ENCODE peak calls at places on chromosome 17, in ten cellular contexts. One of them, this sample, is unnamed.
A peak's percentile ranks its signal among the peaks of the same experiment; 100 is the strongest.

GRCh38 chr17:40490289-40490853 is 11.1 kb downstream of the TNS4 start:
- DNase-seq in GM19239: no peak
- DNase-seq in colonic mucosa: peak; percentile 74
- DNase-seq in NCI-H524: peak; percentile 86
- DNase-seq in HT-29: no peak
- DNase-seq in aorta: no peak
- DNase-seq in fibroblast of pulmonary artery: peak; percentile 78
- DNase-seq in activated CD4-positive, alpha-beta memory T cell treated with anti-CD3 and anti-CD28 coated beads for 36 hours: peak; percentile 59
- DNase-seq in H54: no peak
- DNase-seq in activated effector memory CD4-positive, alpha-beta T cell treated with anti-CD3 and anti-CD28 coated beads, Interleukin-2, amount 50 U/mL, for 16 hours: no peak
- DNase-seq in this sample: no peak

GRCh38 chr17:20073056-20073979 is 64.2 kb downstream of the SPECC1 start:
- DNase-seq in activated CD4-positive, alpha-beta memory T cell treated with anti-CD3 and anti-CD28 coated beads for 36 hours: peak; percentile 57
- DNase-seq in activated effector memory CD4-positive, alpha-beta T cell treated with anti-CD3 and anti-CD28 coated beads, Interleukin-2, amount 50 U/mL, for 16 hours: peak; percentile 69
- DNase-seq in H54: peak; percentile 51
- DNase-seq in HT-29: no peak
- DNase-seq in GM19239: no peak
- DNase-seq in NCI-H524: no peak
- DNase-seq in fibroblast of pulmonary artery: peak; percentile 46
- DNase-seq in colonic mucosa: peak; percentile 36
- DNase-seq in aorta: peak; percentile 85
- DNase-seq in this sample: no peak

GRCh38 chr17:43616865-43617264 is 44.9 kb downstream of the MEOX1 start:
- DNase-seq in activated CD4-positive, alpha-beta memory T cell treated with anti-CD3 and anti-CD28 coated beads for 36 hours: no peak
- DNase-seq in NCI-H524: no peak
- DNase-seq in activated effector memory CD4-positive, alpha-beta T cell treated with anti-CD3 and anti-CD28 coated beads, Interleukin-2, amount 50 U/mL, for 16 hours: no peak
- DNase-seq in aorta: no peak
- DNase-seq in colonic mucosa: peak; percentile 20
- DNase-seq in fibroblast of pulmonary artery: no peak
- DNase-seq in GM19239: no peak
- DNase-seq in HT-29: no peak
- DNase-seq in H54: no peak
- DNase-seq in this sample: no peak

GRCh38 chr17:79952915-79953314 is 82.8 kb downstream of the TBC1D16 start:
- DNase-seq in activated CD4-positive, alpha-beta memory T cell treated with anti-CD3 and anti-CD28 coated beads for 36 hours: no peak
- DNase-seq in colonic mucosa: no peak
- DNase-seq in fibroblast of pulmonary artery: no peak
- DNase-seq in activated effector memory CD4-positive, alpha-beta T cell treated with anti-CD3 and anti-CD28 coated beads, Interleukin-2, amount 50 U/mL, for 16 hours: peak; percentile 19
- DNase-seq in GM19239: no peak
- DNase-seq in aorta: peak; percentile 46
- DNase-seq in NCI-H524: no peak
- DNase-seq in HT-29: no peak
- DNase-seq in H54: no peak
- DNase-seq in this sample: no peak

GRCh38 chr17:60167095-60167741 is 17.4 kb downstream of the CA4 start:
- DNase-seq in NCI-H524: no peak
- DNase-seq in colonic mucosa: peak; percentile 51
- DNase-seq in activated CD4-positive, alpha-beta memory T cell treated with anti-CD3 and anti-CD28 coated beads for 36 hours: no peak
- DNase-seq in HT-29: no peak
- DNase-seq in GM19239: no peak
- DNase-seq in fibroblast of pulmonary artery: no peak
- DNase-seq in aorta: no peak
- DNase-seq in H54: no peak
- DNase-seq in activated effector memory CD4-positive, alpha-beta T cell treated with anti-CD3 and anti-CD28 coated beads, Interleukin-2, amount 50 U/mL, for 16 hours: no peak
- DNase-seq in this sample: no peak

GRCh38 chr17:18246109-18246725 is 12.3 kb downstream of the FLII start:
- DNase-seq in fibroblast of pulmonary artery: no peak
- DNase-seq in colonic mucosa: no peak
- DNase-seq in activated effector memory CD4-positive, alpha-beta T cell treated with anti-CD3 and anti-CD28 coated beads, Interleukin-2, amount 50 U/mL, for 16 hours: no peak
- DNase-seq in NCI-H524: no peak
- DNase-seq in H54: no peak
- DNase-seq in HT-29: no peak
- DNase-seq in activated CD4-positive, alpha-beta memory T cell treated with anti-CD3 and anti-CD28 coated beads for 36 hours: no peak
- DNase-seq in GM19239: no peak
- DNase-seq in aorta: no peak
- DNase-seq in this sample: no peak

GRCh38 chr17:77327566-77328463 is 187.0 kb downstream of the SEC14L1 start:
- DNase-seq in colonic mucosa: peak; percentile 61
- DNase-seq in activated effector memory CD4-positive, alpha-beta T cell treated with anti-CD3 and anti-CD28 coated beads, Interleukin-2, amount 50 U/mL, for 16 hours: peak; percentile 54
- DNase-seq in HT-29: no peak
- DNase-seq in H54: no peak
- DNase-seq in NCI-H524: no peak
- DNase-seq in activated CD4-positive, alpha-beta memory T cell treated with anti-CD3 and anti-CD28 coated beads for 36 hours: peak; percentile 4
- DNase-seq in aorta: no peak
- DNase-seq in GM19239: no peak
- DNase-seq in fibroblast of pulmonary artery: no peak
- DNase-seq in this sample: no peak

GRCh38 chr17:2436516-2436915 is 35.7 kb upstream of the MNT start:
- DNase-seq in fibroblast of pulmonary artery: no peak
- DNase-seq in activated effector memory CD4-positive, alpha-beta T cell treated with anti-CD3 and anti-CD28 coated beads, Interleukin-2, amount 50 U/mL, for 16 hours: no peak
- DNase-seq in NCI-H524: no peak
- DNase-seq in HT-29: no peak
- DNase-seq in colonic mucosa: no peak
- DNase-seq in GM19239: no peak
- DNase-seq in H54: no peak
- DNase-seq in aorta: no peak
- DNase-seq in activated CD4-positive, alpha-beta memory T cell treated with anti-CD3 and anti-CD28 coated beads for 36 hours: no peak
- DNase-seq in this sample: no peak

GRCh38 chr17:68431661-68432071 is 25.6 kb downstream of the WIPI1 start:
- DNase-seq in HT-29: peak; percentile 48
- DNase-seq in activated CD4-positive, alpha-beta memory T cell treated with anti-CD3 and anti-CD28 coated beads for 36 hours: peak; percentile 61
- DNase-seq in fibroblast of pulmonary artery: peak; percentile 50
- DNase-seq in H54: peak; percentile 23
- DNase-seq in GM19239: no peak
- DNase-seq in activated effector memory CD4-positive, alpha-beta T cell treated with anti-CD3 and anti-CD28 coated beads, Interleukin-2, amount 50 U/mL, for 16 hours: peak; percentile 82
- DNase-seq in colonic mucosa: peak; percentile 15
- DNase-seq in NCI-H524: no peak
- DNase-seq in aorta: no peak
- DNase-seq in this sample: peak; percentile 85

GRCh38 chr17:78343433-78344201 is 16.3 kb downstream of the SOCS3 start:
- DNase-seq in colonic mucosa: peak; percentile 53
- DNase-seq in H54: peak; percentile 36
- DNase-seq in fibroblast of pulmonary artery: no peak
- DNase-seq in NCI-H524: peak; percentile 66
- DNase-seq in activated effector memory CD4-positive, alpha-beta T cell treated with anti-CD3 and anti-CD28 coated beads, Interleukin-2, amount 50 U/mL, for 16 hours: peak; percentile 91
- DNase-seq in activated CD4-positive, alpha-beta memory T cell treated with anti-CD3 and anti-CD28 coated beads for 36 hours: peak; percentile 89
- DNase-seq in aorta: no peak
- DNase-seq in HT-29: peak; percentile 45
- DNase-seq in GM19239: peak; percentile 80
- DNase-seq in this sample: no peak

GRCh38 chr17:17546399-17547185 is 44.9 kb downstream of the PEMT start:
- DNase-seq in fibroblast of pulmonary artery: no peak
- DNase-seq in NCI-H524: no peak
- DNase-seq in H54: no peak
- DNase-seq in activated effector memory CD4-positive, alpha-beta T cell treated with anti-CD3 and anti-CD28 coated beads, Interleukin-2, amount 50 U/mL, for 16 hours: no peak
- DNase-seq in colonic mucosa: no peak
- DNase-seq in aorta: no peak
- DNase-seq in GM19239: no peak
- DNase-seq in activated CD4-positive, alpha-beta memory T cell treated with anti-CD3 and anti-CD28 coated beads for 36 hours: no peak
- DNase-seq in HT-29: no peak
- DNase-seq in this sample: no peak

GRCh38 chr17:56723471-56723870 is 110.2 kb downstream of the C17orf67 start:
- DNase-seq in H54: no peak
- DNase-seq in HT-29: no peak
- DNase-seq in fibroblast of pulmonary artery: no peak
- DNase-seq in aorta: no peak
- DNase-seq in activated effector memory CD4-positive, alpha-beta T cell treated with anti-CD3 and anti-CD28 coated beads, Interleukin-2, amount 50 U/mL, for 16 hours: no peak
- DNase-seq in NCI-H524: no peak
- DNase-seq in activated CD4-positive, alpha-beta memory T cell treated with anti-CD3 and anti-CD28 coated beads for 36 hours: no peak
- DNase-seq in colonic mucosa: no peak
- DNase-seq in GM19239: no peak
- DNase-seq in this sample: no peak

GRCh38 chr17:36705651-36706436 is 104.5 kb downstream of the MRM1 start:
- DNase-seq in fibroblast of pulmonary artery: peak; percentile 49
- DNase-seq in NCI-H524: peak; percentile 50
- DNase-seq in HT-29: peak; percentile 74
- DNase-seq in H54: peak; percentile 70
- DNase-seq in aorta: no peak
- DNase-seq in GM19239: peak; percentile 39
- DNase-seq in activated CD4-positive, alpha-beta memory T cell treated with anti-CD3 and anti-CD28 coated beads for 36 hours: peak; percentile 67
- DNase-seq in activated effector memory CD4-positive, alpha-beta T cell treated with anti-CD3 and anti-CD28 coated beads, Interleukin-2, amount 50 U/mL, for 16 hours: peak; percentile 78
- DNase-seq in colonic mucosa: peak; percentile 64
- DNase-seq in this sample: peak; percentile 85

GRCh38 chr17:57999496-58000017 is 7.5 kb downstream of the SRSF1 start:
- DNase-seq in HT-29: peak; percentile 86
- DNase-seq in fibroblast of pulmonary artery: peak; percentile 87
- DNase-seq in GM19239: no peak
- DNase-seq in H54: no peak
- DNase-seq in colonic mucosa: no peak
- DNase-seq in NCI-H524: peak; percentile 51
- DNase-seq in aorta: no peak
- DNase-seq in activated effector memory CD4-positive, alpha-beta T cell treated with anti-CD3 and anti-CD28 coated beads, Interleukin-2, amount 50 U/mL, for 16 hours: no peak
- DNase-seq in activated CD4-positive, alpha-beta memory T cell treated with anti-CD3 and anti-CD28 coated beads for 36 hours: no peak
- DNase-seq in this sample: peak; percentile 40

GRCh38 chr17:31753011-31753410 is 106.0 kb downstream of the COPRS start:
- DNase-seq in fibroblast of pulmonary artery: no peak
- DNase-seq in GM19239: no peak
- DNase-seq in NCI-H524: no peak
- DNase-seq in H54: no peak
- DNase-seq in HT-29: no peak
- DNase-seq in aorta: no peak
- DNase-seq in activated effector memory CD4-positive, alpha-beta T cell treated with anti-CD3 and anti-CD28 coated beads, Interleukin-2, amount 50 U/mL, for 16 hours: no peak
- DNase-seq in activated CD4-positive, alpha-beta memory T cell treated with anti-CD3 and anti-CD28 coated beads for 36 hours: no peak
- DNase-seq in colonic mucosa: peak; percentile 38
- DNase-seq in this sample: no peak

GRCh38 chr17:78748730-78749317 is 33.2 kb downstream of the CYTH1 start:
- DNase-seq in colonic mucosa: peak; percentile 71
- DNase-seq in H54: peak; percentile 26
- DNase-seq in activated effector memory CD4-positive, alpha-beta T cell treated with anti-CD3 and anti-CD28 coated beads, Interleukin-2, amount 50 U/mL, for 16 hours: peak; percentile 90
- DNase-seq in NCI-H524: no peak
- DNase-seq in HT-29: no peak
- DNase-seq in aorta: no peak
- DNase-seq in activated CD4-positive, alpha-beta memory T cell treated with anti-CD3 and anti-CD28 coated beads for 36 hours: peak; percentile 89
- DNase-seq in fibroblast of pulmonary artery: peak; percentile 45
- DNase-seq in GM19239: no peak
- DNase-seq in this sample: no peak

GRCh38 chr17:9386401-9386800 is 189.2 kb downstream of the STX8 start:
- DNase-seq in activated CD4-positive, alpha-beta memory T cell treated with anti-CD3 and anti-CD28 coated beads for 36 hours: no peak
- DNase-seq in fibroblast of pulmonary artery: peak; percentile 24
- DNase-seq in aorta: no peak
- DNase-seq in HT-29: no peak
- DNase-seq in colonic mucosa: peak; percentile 28
- DNase-seq in GM19239: no peak
- DNase-seq in H54: no peak
- DNase-seq in NCI-H524: no peak
- DNase-seq in activated effector memory CD4-positive, alpha-beta T cell treated with anti-CD3 and anti-CD28 coated beads, Interleukin-2, amount 50 U/mL, for 16 hours: no peak
- DNase-seq in this sample: no peak

GRCh38 chr17:67315865-67316264 is 50.5 kb downstream of the PSMD12 start:
- DNase-seq in GM19239: no peak
- DNase-seq in colonic mucosa: no peak
- DNase-seq in H54: no peak
- DNase-seq in aorta: no peak
- DNase-seq in activated effector memory CD4-positive, alpha-beta T cell treated with anti-CD3 and anti-CD28 coated beads, Interleukin-2, amount 50 U/mL, for 16 hours: no peak
- DNase-seq in HT-29: no peak
- DNase-seq in activated CD4-positive, alpha-beta memory T cell treated with anti-CD3 and anti-CD28 coated beads for 36 hours: no peak
- DNase-seq in NCI-H524: no peak
- DNase-seq in fibroblast of pulmonary artery: no peak
- DNase-seq in this sample: no peak

GRCh38 chr17:8162232-8162996 is at the start of gene VAMP2:
- DNase-seq in colonic mucosa: peak; percentile 78
- DNase-seq in GM19239: no peak
- DNase-seq in HT-29: no peak
- DNase-seq in activated CD4-positive, alpha-beta memory T cell treated with anti-CD3 and anti-CD28 coated beads for 36 hours: peak; percentile 88
- DNase-seq in NCI-H524: no peak
- DNase-seq in fibroblast of pulmonary artery: peak; percentile 70
- DNase-seq in H54: no peak
- DNase-seq in aorta: peak; percentile 95
- DNase-seq in activated effector memory CD4-positive, alpha-beta T cell treated with anti-CD3 and anti-CD28 coated beads, Interleukin-2, amount 50 U/mL, for 16 hours: peak; percentile 95
- DNase-seq in this sample: peak; percentile 55

GRCh38 chr17:79786930-79787643 is 9.1 kb downstream of the CBX2 start:
- DNase-seq in NCI-H524: no peak
- DNase-seq in activated effector memory CD4-positive, alpha-beta T cell treated with anti-CD3 and anti-CD28 coated beads, Interleukin-2, amount 50 U/mL, for 16 hours: no peak
- DNase-seq in activated CD4-positive, alpha-beta memory T cell treated with anti-CD3 and anti-CD28 coated beads for 36 hours: no peak
- DNase-seq in HT-29: no peak
- DNase-seq in fibroblast of pulmonary artery: no peak
- DNase-seq in aorta: peak; percentile 58
- DNase-seq in GM19239: no peak
- DNase-seq in colonic mucosa: no peak
- DNase-seq in H54: no peak
- DNase-seq in this sample: no peak

GRCh38 chr17:56739376-56739775 is 94.3 kb downstream of the C17orf67 start:
- DNase-seq in aorta: no peak
- DNase-seq in activated effector memory CD4-positive, alpha-beta T cell treated with anti-CD3 and anti-CD28 coated beads, Interleukin-2, amount 50 U/mL, for 16 hours: no peak
- DNase-seq in NCI-H524: no peak
- DNase-seq in fibroblast of pulmonary artery: no peak
- DNase-seq in activated CD4-positive, alpha-beta memory T cell treated with anti-CD3 and anti-CD28 coated beads for 36 hours: no peak
- DNase-seq in colonic mucosa: no peak
- DNase-seq in GM19239: no peak
- DNase-seq in HT-29: no peak
- DNase-seq in H54: no peak
- DNase-seq in this sample: no peak

GRCh38 chr17:13592427-13592826 is 9.3 kb downstream of the HS3ST3A1 start:
- DNase-seq in GM19239: no peak
- DNase-seq in NCI-H524: no peak
- DNase-seq in HT-29: no peak
- DNase-seq in colonic mucosa: no peak
- DNase-seq in activated effector memory CD4-positive, alpha-beta T cell treated with anti-CD3 and anti-CD28 coated beads, Interleukin-2, amount 50 U/mL, for 16 hours: no peak
- DNase-seq in fibroblast of pulmonary artery: peak; percentile 50
- DNase-seq in activated CD4-positive, alpha-beta memory T cell treated with anti-CD3 and anti-CD28 coated beads for 36 hours: no peak
- DNase-seq in aorta: no peak
- DNase-seq in H54: no peak
- DNase-seq in this sample: no peak

GRCh38 chr17:79366988-79367571 is 243.8 kb downstream of the RBFOX3 start:
- DNase-seq in H54: no peak
- DNase-seq in fibroblast of pulmonary artery: no peak
- DNase-seq in NCI-H524: no peak
- DNase-seq in activated effector memory CD4-positive, alpha-beta T cell treated with anti-CD3 and anti-CD28 coated beads, Interleukin-2, amount 50 U/mL, for 16 hours: no peak
- DNase-seq in GM19239: no peak
- DNase-seq in HT-29: no peak
- DNase-seq in colonic mucosa: no peak
- DNase-seq in aorta: no peak
- DNase-seq in activated CD4-positive, alpha-beta memory T cell treated with anti-CD3 and anti-CD28 coated beads for 36 hours: no peak
- DNase-seq in this sample: no peak

GRCh38 chr17:82458885-82459424 is 414 bp downstream of the NARF start:
- DNase-seq in H54: no peak
- DNase-seq in activated CD4-positive, alpha-beta memory T cell treated with anti-CD3 and anti-CD28 coated beads for 36 hours: peak; percentile 46
- DNase-seq in colonic mucosa: peak; percentile 36
- DNase-seq in aorta: peak; percentile 82
- DNase-seq in fibroblast of pulmonary artery: peak; percentile 30
- DNase-seq in activated effector memory CD4-positive, alpha-beta T cell treated with anti-CD3 and anti-CD28 coated beads, Interleukin-2, amount 50 U/mL, for 16 hours: peak; percentile 73
- DNase-seq in GM19239: no peak
- DNase-seq in NCI-H524: no peak
- DNase-seq in HT-29: peak; percentile 29
- DNase-seq in this sample: peak; percentile 66

GRCh38 chr17:76872221-76872873 is 4.1 kb downstream of the MGAT5B start:
- DNase-seq in HT-29: peak; percentile 30
- DNase-seq in activated CD4-positive, alpha-beta memory T cell treated with anti-CD3 and anti-CD28 coated beads for 36 hours: peak; percentile 13
- DNase-seq in NCI-H524: no peak
- DNase-seq in aorta: no peak
- DNase-seq in colonic mucosa: no peak
- DNase-seq in H54: peak; percentile 100
- DNase-seq in activated effector memory CD4-positive, alpha-beta T cell treated with anti-CD3 and anti-CD28 coated beads, Interleukin-2, amount 50 U/mL, for 16 hours: no peak
- DNase-seq in GM19239: no peak
- DNase-seq in fibroblast of pulmonary artery: peak; percentile 89
- DNase-seq in this sample: peak; percentile 32

GRCh38 chr17:31907342-31907975 is 6.0 kb upstream of the UTP6 start:
- DNase-seq in activated CD4-positive, alpha-beta memory T cell treated with anti-CD3 and anti-CD28 coated beads for 36 hours: no peak
- DNase-seq in fibroblast of pulmonary artery: peak; percentile 65
- DNase-seq in aorta: no peak
- DNase-seq in GM19239: no peak
- DNase-seq in colonic mucosa: peak; percentile 32
- DNase-seq in HT-29: no peak
- DNase-seq in H54: no peak
- DNase-seq in activated effector memory CD4-positive, alpha-beta T cell treated with anti-CD3 and anti-CD28 coated beads, Interleukin-2, amount 50 U/mL, for 16 hours: peak; percentile 19
- DNase-seq in NCI-H524: no peak
- DNase-seq in this sample: no peak

GRCh38 chr17:4980644-4981216 is 6.7 kb downstream of the CAMTA2 start:
- DNase-seq in H54: no peak
- DNase-seq in NCI-H524: peak; percentile 11
- DNase-seq in aorta: no peak
- DNase-seq in colonic mucosa: peak; percentile 56
- DNase-seq in fibroblast of pulmonary artery: peak; percentile 71
- DNase-seq in HT-29: peak; percentile 64
- DNase-seq in activated effector memory CD4-positive, alpha-beta T cell treated with anti-CD3 and anti-CD28 coated beads, Interleukin-2, amount 50 U/mL, for 16 hours: no peak
- DNase-seq in activated CD4-positive, alpha-beta memory T cell treated with anti-CD3 and anti-CD28 coated beads for 36 hours: peak; percentile 40
- DNase-seq in GM19239: peak; percentile 54
- DNase-seq in this sample: peak; percentile 47

GRCh38 chr17:69466905-69467630 is 52.6 kb downstream of the MAP2K6 start:
- DNase-seq in HT-29: no peak
- DNase-seq in activated effector memory CD4-positive, alpha-beta T cell treated with anti-CD3 and anti-CD28 coated beads, Interleukin-2, amount 50 U/mL, for 16 hours: no peak
- DNase-seq in activated CD4-positive, alpha-beta memory T cell treated with anti-CD3 and anti-CD28 coated beads for 36 hours: no peak
- DNase-seq in colonic mucosa: no peak
- DNase-seq in GM19239: no peak
- DNase-seq in aorta: no peak
- DNase-seq in fibroblast of pulmonary artery: peak; percentile 47
- DNase-seq in H54: no peak
- DNase-seq in NCI-H524: peak; percentile 84
- DNase-seq in this sample: peak; percentile 67

This sample was measured in D341Med.